ENCODE peak calls at places on chromosomes 6 and 20, in five cellular contexts. X is Calu3, A is lower leg skin, T is PC-3, H is endothelial cell. O is an unnamed sample.
A peak's percentile ranks its signal among the peaks of the same experiment; 100 is the strongest.

GRCh38 chr6:135162678-135163439 is 18.2 kb upstream of the MYB start:
- DNase-seq in A (no peak), H (peak; percentile 68), T (peak; percentile 55), X (peak; percentile 42), O (no peak)

GRCh38 chr20:47181056-47181862 is 175.2 kb downstream of the ZMYND8 start:
- DNase-seq in T (peak; percentile 89), H (no peak), X (peak; percentile 69), A (no peak), O (peak; percentile 37)

GRCh38 chr6:141261016-141261671 is 871.6 kb upstream of the GJE1 start:
- DNase-seq in X (peak; percentile 0), H (no peak), A (no peak), T (no peak), O (no peak)

GRCh38 chr6:167469655-167470054 is 144.8 kb downstream of the TTLL2 start:
- DNase-seq in X (no peak), T (no peak), H (no peak), A (no peak), O (no peak)

GRCh38 chr6:140271759-140272377 is 897.4 kb upstream of the CITED2 start:
- DNase-seq in X (no peak), H (no peak), T (no peak), A (no peak), O (peak; percentile 49)

GRCh38 chr20:50403565-50404418 is 106.4 kb upstream of the PTPN1 start:
- DNase-seq in X (no peak), H (no peak), T (no peak), A (no peak), O (no peak)

GRCh38 chr6:15754035-15754705 is 91.3 kb upstream of the DTNBP1 start:
- DNase-seq in T (peak; percentile 23), H (no peak), A (no peak), X (no peak), O (no peak)

GRCh38 chr6:7673063-7673536 is 52.8 kb upstream of the BMP6 start:
- DNase-seq in X (peak; percentile 31), H (peak; percentile 28), T (peak; percentile 87), A (peak; percentile 65), O (no peak)

GRCh38 chr20:12453711-12454110 is 536.0 kb downstream of the BTBD3 start:
- DNase-seq in T (no peak), X (no peak), H (no peak), A (no peak), O (no peak)

GRCh38 chr6:168133186-168133585 is 54.2 kb upstream of the FRMD1 start:
- DNase-seq in X (no peak), T (no peak), A (peak; percentile 12), H (no peak), O (no peak)

GRCh38 chr6:25004357-25004756 is 68.6 kb upstream of the RIPOR2 start:
- DNase-seq in A (no peak), T (no peak), X (no peak), H (no peak), O (no peak)

GRCh38 chr6:170034294-170034693 is 256.6 kb downstream of the DLL1 start:
- DNase-seq in X (no peak), A (no peak), H (no peak), T (no peak), O (no peak)

GRCh38 chr6:125623085-125623484 is 126.3 kb upstream of the HEY2 start:
- DNase-seq in A (no peak), X (no peak), T (no peak), H (no peak), O (no peak)

GRCh38 chr20:13199279-13199678 is 21.8 kb upstream of the ISM1 start:
- DNase-seq in H (no peak), X (no peak), T (no peak), A (no peak), O (no peak)

GRCh38 chr6:138086573-138087196 is 20.5 kb downstream of the PERP start:
- DNase-seq in A (no peak), T (peak; percentile 75), H (no peak), X (peak; percentile 65), O (no peak)

GRCh38 chr6:133855599-133855972 is 33.3 kb upstream of the TCF21 start:
- DNase-seq in H (no peak), X (no peak), A (no peak), T (no peak), O (no peak)

GRCh38 chr20:45515147-45515913 is at the start of gene SPINT3:
- DNase-seq in T (no peak), A (peak; percentile 23), X (no peak), H (no peak), O (no peak)

GRCh38 chr6:41696788-41697187 is 38.6 kb downstream of the TFEB start:
- DNase-seq in X (no peak), H (no peak), A (no peak), T (no peak), O (no peak)

GRCh38 chr6:137451926-137452325 is 42.3 kb downstream of the OLIG3 start:
- DNase-seq in X (no peak), H (no peak), T (peak; percentile 30), A (no peak), O (no peak)

GRCh38 chr20:61186771-61187170 is 65.3 kb upstream of the CDH4 start:
- DNase-seq in T (no peak), H (no peak), X (no peak), A (no peak), O (no peak)

GRCh38 chr6:1838604-1839003 is 228.9 kb downstream of the FOXC1 start:
- DNase-seq in H (no peak), A (no peak), T (peak; percentile 68), X (no peak), O (no peak)

GRCh38 chr20:9699181-9699580 is 139.7 kb downstream of the PAK5 start:
- DNase-seq in H (no peak), A (no peak), T (peak; percentile 31), X (no peak), O (no peak)

GRCh38 chr20:38840053-38840893 is 34.8 kb downstream of the PPP1R16B start:
- DNase-seq in T (no peak), H (no peak), A (no peak), X (no peak), O (no peak)

GRCh38 chr6:69622230-69622629 is 174.6 kb downstream of the LMBRD1 start:
- DNase-seq in X (no peak), H (no peak), T (no peak), A (no peak), O (no peak)

GRCh38 chr6:164166996-164167395 is 752.5 kb downstream of the QKI start:
- DNase-seq in X (no peak), A (no peak), H (no peak), T (no peak), O (no peak)
- TF ChIP-seq CTCF in X (no peak), A (no peak), H (no peak), T (no peak), O (no peak)

GRCh38 chr6:104201557-104201956 is 658.2 kb downstream of the HACE1 start:
- DNase-seq in H (no peak), T (peak; percentile 3), A (no peak), X (no peak), O (no peak)
- TF ChIP-seq CTCF in H (no peak), T (peak; percentile 24), A (no peak), X (no peak), O (no peak)

GRCh38 chr6:4775591-4776492 is at the start of gene CDYL:
- DNase-seq in A (peak; percentile 80), T (peak; percentile 94), H (peak; percentile 96), X (peak; percentile 87), O (no peak)
- TF ChIP-seq CTCF in A (no peak), T (peak; percentile 29), H (peak; percentile 11), X (no peak), O (peak; percentile 18)

GRCh38 chr20:21048841-21049273 is 57.3 kb downstream of the LINC00237 start:
- DNase-seq in T (peak; percentile 72), H (peak; percentile 75), A (no peak), X (peak; percentile 17), O (peak; percentile 1)
- TF ChIP-seq CTCF in T (peak; percentile 92), H (peak; percentile 79), A (no peak), X (no peak), O (peak; percentile 92)

GRCh38 chr6:121724576-121724975 is 289.1 kb downstream of the GJA1 start:
- DNase-seq in H (no peak), X (no peak), T (no peak), A (no peak), O (no peak)
- TF ChIP-seq CTCF in H (no peak), X (no peak), T (no peak), A (no peak), O (no peak)

GRCh38 chr20:5569021-5569420 is 181.2 kb upstream of the SHLD1 start:
- DNase-seq in H (peak; percentile 37), X (peak; percentile 53), T (peak; percentile 84), A (peak; percentile 39), O (no peak)
- TF ChIP-seq CTCF in H (peak; percentile 40), X (no peak), T (peak; percentile 78), A (no peak), O (peak; percentile 34)

O was measured in GM12864.